ENCODE peak calls at places on chromosomes 1 and 21, in nine cellular contexts. M is AG09309; A is stimulated activated CD4-positive, alpha-beta T cell treated with anti-CD3 and anti-CD28 coated beads, Interleukin-12 subunit alpha, Interleukin-12 subunit beta, amount 100 ng/mL, for 4 hours; Q is WTC11; Y is HS-27A; S is T-helper 2 cell; R is stimulated activated CD8-positive, alpha-beta memory T cell treated with anti-CD3 and anti-CD28 coated beads, Interleukin-4, amount 100 ng/mL, for 1 hour; K is heart right ventricle; Z is MV-4-11. B is an unnamed sample.

GRCh38 chr1:248748211-248748610 is 7.3 kb downstream of the LYPD8 start:
- DNase-seq in M (no peak), A (no peak), Q (no peak), Y (no peak), S (no peak), R (no peak), K (no peak), Z (no peak), B (no peak)

GRCh38 chr1:71015745-71016144 is 31.9 kb downstream of the PTGER3 start:
- DNase-seq in M (no peak), A (no peak), Q (no peak), Y (no peak), S (no peak), R (no peak), K (no peak), Z (no peak), B (no peak)

GRCh38 chr1:21669287-21670058 is at the start of gene RAP1GAP:
- DNase-seq in M (no peak), A (no peak), Q (peak), Y (no peak), S (no peak), R (no peak), K (no peak), Z (peak), B (peak)

GRCh38 chr1:45381243-45381642 is 41.0 kb upstream of the MUTYH start:
- DNase-seq in M (no peak), A (no peak), Q (no peak), Y (no peak), S (no peak), R (no peak), K (no peak), Z (no peak), B (no peak)

GRCh38 chr21:29462475-29462874 is 163.8 kb downstream of the BACH1 start:
- DNase-seq in M (no peak), A (no peak), Q (no peak), Y (no peak), S (no peak), R (no peak), K (no peak), Z (no peak), B (no peak)

GRCh38 chr1:218930000-218930399 is 243.7 kb upstream of the LYPLAL1 start:
- DNase-seq in M (no peak), A (no peak), Q (no peak), Y (no peak), S (no peak), R (no peak), K (no peak), Z (no peak), B (no peak)

GRCh38 chr1:217627431-217627830 is 3.5 kb downstream of the GPATCH2 start:
- DNase-seq in M (no peak), A (no peak), Q (no peak), Y (no peak), S (no peak), R (no peak), K (no peak), Z (no peak), B (no peak)

GRCh38 chr1:236854602-236854978 is 59.5 kb downstream of the MTR start:
- DNase-seq in M (peak), A (no peak), Q (no peak), Y (no peak), S (no peak), R (no peak), K (no peak), Z (no peak), B (no peak)

GRCh38 chr1:153494976-153495535 is 34.6 kb upstream of the S100A7 start:
- DNase-seq in M (no peak), A (peak), Q (peak), Y (no peak), S (peak), R (peak), K (peak), Z (peak), B (peak)

GRCh38 chr1:51355382-51355781 is 25.0 kb upstream of the TTC39A start:
- DNase-seq in M (no peak), A (no peak), Q (no peak), Y (no peak), S (no peak), R (no peak), K (no peak), Z (no peak), B (no peak)

GRCh38 chr1:32179193-32179442 is 357 bp upstream of the TXLNA start:
- DNase-seq in M (no peak), A (no peak), Q (no peak), Y (no peak), S (no peak), R (no peak), K (no peak), Z (no peak), B (peak)

GRCh38 chr1:225962440-225962975 is 21.5 kb upstream of the LEFTY2 start:
- DNase-seq in M (no peak), A (peak), Q (peak), Y (no peak), S (peak), R (peak), K (peak), Z (no peak), B (no peak)

GRCh38 chr1:65063025-65063424 is 85.0 kb upstream of the AK4 start:
- DNase-seq in M (no peak), A (no peak), Q (no peak), Y (no peak), S (no peak), R (no peak), K (no peak), Z (no peak), B (peak)

GRCh38 chr1:245984390-245985155 is 522.5 kb downstream of the SMYD3 start:
- DNase-seq in M (no peak), A (no peak), Q (no peak), Y (no peak), S (no peak), R (no peak), K (no peak), Z (no peak), B (no peak)

GRCh38 chr1:246355421-246356230 is 151.5 kb downstream of the SMYD3 start:
- DNase-seq in M (no peak), A (no peak), Q (peak), Y (no peak), S (no peak), R (no peak), K (no peak), Z (no peak), B (no peak)